ENCODE peak calls at places on chromosomes 5 and 9, in five cellular contexts. H is bronchial epithelial cell, P is heart right ventricle, Y is uterus, R is A673. S is an unnamed sample.

GRCh38 chr9:128892223-128892892 is 10.4 kb downstream of the LRRC8A start:
- DNase-seq in P (peak; percentile 87), H (peak; percentile 91), R (no peak), Y (peak; percentile 96), S (peak; percentile 97)

GRCh38 chr9:272251-273213 is 57.9 kb downstream of the DOCK8 start:
- DNase-seq in P (no peak), Y (peak; percentile 19), R (no peak), H (no peak), S (peak; percentile 4)

GRCh38 chr9:134425815-134426214 is 99.6 kb downstream of the RXRA start:
- DNase-seq in Y (no peak), R (no peak), P (no peak), H (no peak), S (no peak)

GRCh38 chr9:108889649-108890067 is 27.6 kb downstream of the ACTL7A start:
- DNase-seq in P (no peak), R (no peak), H (peak; percentile 48), Y (no peak), S (peak; percentile 4)

GRCh38 chr5:42268630-42269029 is 154.6 kb upstream of the GHR start:
- DNase-seq in H (no peak), R (no peak), Y (no peak), P (no peak), S (peak; percentile 16)

GRCh38 chr9:107214915-107215314 is 68.2 kb upstream of the RAD23B start:
- DNase-seq in Y (no peak), H (no peak), R (no peak), P (no peak), S (no peak)

GRCh38 chr5:178433273-178433775 is 156.9 kb downstream of the COL23A1 start:
- DNase-seq in P (no peak), R (no peak), H (no peak), Y (no peak), S (no peak)

GRCh38 chr5:42989198-42989597 is 50.9 kb downstream of the ANXA2R start:
- DNase-seq in Y (no peak), H (no peak), R (no peak), P (no peak), S (no peak)

GRCh38 chr5:73387630-73388370 is 60.8 kb downstream of the FOXD1 start:
- DNase-seq in R (no peak), H (no peak), Y (no peak), P (no peak), S (no peak)

GRCh38 chr9:3948826-3949578 is 350.9 kb downstream of the GLIS3 start:
- DNase-seq in R (no peak), H (no peak), P (no peak), Y (no peak), S (no peak)

GRCh38 chr5:167348980-167349379 is 942.5 kb upstream of the WWC1 start:
- DNase-seq in R (peak; percentile 8), H (no peak), P (no peak), Y (no peak), S (peak; percentile 33)

GRCh38 chr9:71003346-71003745 is 118.1 kb downstream of the TRPM3 start:
- DNase-seq in H (no peak), Y (no peak), R (no peak), P (no peak), S (peak; percentile 8)

GRCh38 chr5:96322865-96323264 is 110.2 kb downstream of the PCSK1 start:
- DNase-seq in P (no peak), Y (no peak), H (no peak), R (no peak), S (no peak)

DNA sequence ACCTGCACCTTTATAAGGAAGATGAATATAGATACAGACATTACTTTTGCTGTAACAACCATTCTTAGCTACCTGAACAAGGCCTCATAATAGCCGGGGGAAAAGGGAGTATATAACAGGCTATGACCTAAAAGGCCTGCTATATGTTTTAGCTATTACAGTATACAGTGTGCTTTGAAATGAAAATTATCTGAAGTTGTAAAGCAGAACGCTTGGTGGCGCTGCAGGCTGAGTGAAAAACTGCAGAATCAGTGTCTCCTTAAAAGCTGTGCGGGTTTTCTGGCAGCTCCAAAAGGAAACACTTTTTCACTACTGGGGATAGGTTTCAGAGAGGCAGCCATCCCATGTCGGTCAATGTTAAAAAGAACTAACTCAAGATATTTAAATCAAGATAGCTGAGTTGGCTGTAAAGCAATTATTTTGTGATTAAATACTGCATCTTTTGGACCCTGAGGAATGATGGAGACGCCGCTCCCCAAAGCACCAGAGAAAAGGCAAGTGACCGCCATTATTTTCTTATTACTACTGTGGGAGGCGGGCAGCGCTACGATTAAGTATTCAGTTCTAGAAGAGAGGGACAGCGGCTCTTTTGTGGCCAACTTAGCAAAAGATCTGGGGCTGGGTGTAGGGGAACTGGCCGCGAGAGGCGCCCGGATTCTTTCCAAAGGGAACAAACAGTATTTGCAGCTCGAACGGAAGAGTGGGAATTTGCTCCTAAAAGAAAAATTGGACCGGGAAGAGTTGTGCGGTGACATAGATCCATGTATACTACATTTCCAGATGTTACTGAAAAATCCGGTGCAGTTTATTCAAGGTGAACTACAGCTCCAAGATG is 5.9 kb downstream of the PCDHB6 start:
- DNase-seq in Y (no peak), R (peak; percentile 65), H (no peak), P (no peak), S (no peak)
- TF ChIP-seq CTCF in Y (no peak), R (peak; percentile 72), H (no peak), P (no peak), S (peak; percentile 13)

DNA sequence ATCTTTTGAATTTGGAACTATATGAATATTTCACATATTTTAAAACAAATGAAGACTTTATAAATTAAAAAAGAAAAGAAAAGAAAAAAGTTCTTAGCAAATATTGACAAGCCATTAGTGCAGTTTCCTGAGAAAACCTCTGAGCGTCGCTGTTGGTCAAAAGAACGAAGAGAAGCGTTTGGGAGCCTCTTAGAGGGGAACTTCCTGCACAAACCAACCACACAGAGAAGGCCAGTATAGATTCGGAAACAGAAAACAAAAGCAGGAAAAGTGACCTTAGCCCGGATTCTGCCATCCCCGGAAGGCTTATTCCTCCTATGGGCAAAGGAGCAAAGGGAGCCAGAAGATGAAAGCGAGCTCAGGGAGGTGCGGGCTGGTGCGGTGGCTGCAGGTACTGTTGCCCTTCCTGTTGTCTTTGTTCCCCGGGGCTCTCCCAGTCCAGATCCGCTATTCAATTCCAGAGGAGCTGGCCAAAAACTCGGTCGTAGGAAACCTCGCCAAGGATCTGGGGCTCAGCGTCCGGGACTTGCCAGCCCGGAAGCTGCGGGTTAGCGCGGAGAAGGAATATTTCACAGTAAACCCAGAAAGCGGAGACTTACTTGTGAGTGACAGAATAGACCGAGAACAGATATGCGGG is at the start of gene PCDHGB2:
- DNase-seq in H (peak; percentile 25), R (peak; percentile 67), P (no peak), Y (no peak), S (peak; percentile 39)
- TF ChIP-seq CTCF in H (peak; percentile 33), R (peak; percentile 59), P (peak; percentile 53), Y (peak; percentile 17), S (peak; percentile 26)

DNA sequence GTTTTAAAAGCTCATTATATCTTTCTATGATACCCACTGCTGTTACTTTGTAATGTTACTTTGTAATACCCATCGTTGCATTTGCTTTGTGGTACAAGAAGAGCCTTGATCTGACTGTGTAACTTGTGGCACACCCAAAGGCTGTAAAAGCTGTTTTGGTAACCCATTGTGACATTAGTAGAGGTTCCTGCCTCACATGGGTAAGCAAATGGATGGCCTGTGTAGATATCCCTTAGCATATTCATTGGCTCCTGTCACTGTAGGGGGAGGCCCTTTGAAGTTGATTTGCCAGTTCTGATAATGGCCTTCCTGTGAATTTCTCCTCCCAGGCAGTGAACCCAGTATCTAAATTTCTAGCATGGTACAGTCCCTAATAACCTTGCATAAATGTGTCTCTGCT is 15.7 kb downstream of the CDK20 start:
- DNase-seq in Y (no peak), R (no peak), H (no peak), P (no peak), S (no peak)
- TF ChIP-seq CTCF in Y (no peak), R (no peak), H (no peak), P (no peak), S (no peak)

DNA sequence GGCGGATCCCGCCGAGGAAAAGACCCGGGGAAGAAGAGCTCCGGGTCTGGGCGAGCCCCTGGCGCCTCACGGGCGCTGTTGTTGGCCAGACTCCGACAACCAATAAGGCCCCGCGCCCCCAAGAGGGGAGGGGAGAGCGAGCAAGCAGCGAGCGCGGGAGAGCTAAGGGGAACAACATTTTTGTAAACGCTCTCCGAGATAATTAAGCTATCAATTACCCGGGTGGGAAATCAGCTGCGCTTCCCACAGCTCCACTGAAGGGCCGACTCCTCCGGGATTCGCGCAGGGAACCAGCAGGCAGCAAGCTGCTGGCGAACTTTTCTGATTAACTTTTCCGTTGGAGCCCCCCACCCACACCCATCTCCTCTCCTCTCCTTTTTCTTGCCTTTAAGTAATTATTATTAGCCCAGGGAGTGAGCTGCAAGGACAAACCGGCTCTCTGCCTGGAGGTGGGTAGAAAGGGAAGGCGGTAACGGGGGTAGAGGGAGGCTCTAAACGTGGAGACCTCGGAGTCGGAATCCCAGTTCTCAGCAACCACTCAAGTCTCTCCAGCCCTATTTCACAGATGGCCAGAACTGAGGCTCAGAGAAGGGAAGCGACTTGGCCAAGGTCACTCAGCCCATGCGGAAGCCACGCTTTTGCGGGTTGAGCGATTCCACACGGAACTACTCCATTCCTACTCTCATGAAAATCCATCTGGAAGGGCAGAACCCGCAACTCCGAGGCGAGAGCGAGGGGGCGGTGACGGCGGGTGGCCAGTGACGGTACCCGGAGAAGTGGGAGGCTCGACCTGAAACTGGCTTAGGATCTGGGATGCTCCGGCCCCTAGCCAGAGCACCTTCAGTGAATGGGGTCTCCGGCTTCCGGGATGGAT is 1.3 kb downstream of the ASTN2 start:
- DNase-seq in Y (no peak), R (peak; percentile 23), H (no peak), P (no peak), S (no peak)
- TF ChIP-seq CTCF in Y (no peak), R (no peak), H (no peak), P (no peak), S (no peak)

GRCh38 chr5:131533844-131534243 is 101.2 kb downstream of the RAPGEF6 start:
- DNase-seq in Y (no peak), P (no peak), R (peak; percentile 27), H (no peak), S (no peak)
- TF ChIP-seq CTCF in Y (no peak), P (no peak), R (peak; percentile 49), H (no peak), S (peak; percentile 23)

GRCh38 chr5:173394701-173395100 is 66.5 kb upstream of the STC2 start:
- DNase-seq in Y (no peak), R (no peak), H (no peak), P (no peak), S (no peak)

GRCh38 chr5:173396311-173396993 is 68.2 kb upstream of the STC2 start:
- DNase-seq in R (peak; percentile 24), H (no peak), P (no peak), Y (no peak), S (peak; percentile 15)

GRCh38 chr5:173397531-173397930 is 69.3 kb upstream of the STC2 start:
- DNase-seq in Y (no peak), R (no peak), H (no peak), P (no peak), S (no peak)

GRCh38 chr5:173395933-173396308 is 67.7 kb upstream of the STC2 start:
- DNase-seq in H (no peak), P (no peak), Y (no peak), R (no peak), S (no peak)

GRCh38 chr5:173395257-173395932 is 67.2 kb upstream of the STC2 start:
- DNase-seq in P (no peak), H (peak; percentile 9), Y (no peak), R (peak; percentile 2), S (peak; percentile 43)
- TF ChIP-seq CTCF in P (no peak), H (no peak), Y (no peak), R (no peak), S (peak; percentile 10)

DNA sequence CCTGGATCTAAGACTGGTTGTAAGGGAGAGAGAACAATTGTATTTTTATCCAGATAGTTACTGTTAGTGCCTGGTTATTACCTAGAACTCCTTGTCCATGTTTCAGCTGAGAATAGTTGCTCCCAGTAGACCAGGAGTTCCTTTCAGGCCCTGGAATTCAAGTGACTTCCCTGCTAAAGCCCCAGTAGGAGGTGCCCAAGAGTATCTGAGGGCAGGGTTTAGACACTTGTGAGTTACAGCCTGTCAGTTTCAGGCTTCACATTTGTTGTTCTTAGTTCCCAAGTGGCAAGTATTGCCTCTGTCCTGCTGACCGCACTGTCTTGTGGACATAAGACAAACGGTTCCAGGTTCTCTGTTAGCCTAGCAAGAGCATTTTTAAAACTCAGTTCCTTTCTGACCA is 743.9 kb upstream of the SEMA6A start:
- DNase-seq in R (no peak), H (peak; percentile 7), Y (no peak), P (no peak), S (no peak)
- TF ChIP-seq CTCF in R (no peak), H (no peak), Y (no peak), P (no peak), S (no peak)